ENCODE peak calls at places on chromosomes 1 and 21, in five cellular contexts. Z is upper lobe of left lung, S is suprapubic skin, C is Panc1, K is SK-N-SH. H is an unnamed sample.
A peak's percentile ranks its signal among the peaks of the same experiment; 100 is the strongest.

GRCh38 chr1:147907786-147908509 is 5.4 kb downstream of the GJA8 start:
- DNase-seq in K (no peak), Z (no peak), C (no peak), S (no peak), H (no peak)

GRCh38 chr1:202501281-202501680 is 152.8 kb downstream of the PPP1R12B start:
- DNase-seq in C (peak; percentile 38), Z (no peak), S (no peak), K (peak; percentile 7), H (no peak)

GRCh38 chr1:226654046-226654445 is 85.0 kb downstream of the ITPKB start:
- DNase-seq in K (no peak), S (no peak), Z (no peak), C (no peak), H (peak; percentile 74)

GRCh38 chr1:224180783-224181452 is 2.1 kb upstream of the DEGS1 start:
- DNase-seq in S (peak; percentile 58), C (no peak), Z (no peak), K (no peak), H (no peak)

GRCh38 chr21:16187603-16188002 is 457.8 kb downstream of the USP25 start:
- DNase-seq in K (no peak), S (no peak), Z (no peak), C (no peak), H (no peak)

GRCh38 chr1:172719694-172720138 is 60.8 kb downstream of the FASLG start:
- DNase-seq in C (no peak), K (peak; percentile 57), Z (no peak), S (no peak), H (no peak)

GRCh38 chr1:229204863-229205777 is 65.8 kb upstream of the RAB4A start:
- DNase-seq in S (no peak), C (no peak), Z (no peak), K (no peak), H (no peak)

GRCh38 chr21:26007911-26008579 is 162.5 kb downstream of the APP start:
- DNase-seq in C (no peak), Z (no peak), S (no peak), K (no peak), H (no peak)

GRCh38 chr1:47596328-47596727 is 158.5 kb downstream of the FOXD2 start:
- DNase-seq in K (no peak), S (no peak), Z (no peak), C (no peak), H (no peak)

GRCh38 chr1:172515927-172516326 is 17.0 kb upstream of the SUCO start:
- DNase-seq in C (no peak), Z (no peak), S (no peak), K (no peak), H (no peak)

GRCh38 chr1:46801323-46802055 is 2.6 kb downstream of the CYP4B1 start:
- DNase-seq in K (no peak), Z (peak; percentile 83), S (no peak), C (no peak), H (no peak)

GRCh38 chr1:46394872-46395465 is 852 bp downstream of the FAAH start:
- DNase-seq in S (no peak), Z (no peak), K (no peak), C (no peak), H (no peak)

GRCh38 chr1:202852163-202852904 is 36.6 kb downstream of the RABIF start:
- DNase-seq in C (peak; percentile 39), K (peak; percentile 67), Z (peak; percentile 41), S (no peak), H (no peak)

GRCh38 chr1:31413405-31414005 is 492 bp downstream of the SERINC2 start:
- DNase-seq in Z (peak; percentile 86), C (no peak), K (peak; percentile 85), S (peak; percentile 85), H (peak; percentile 87)

GRCh38 chr1:174535207-174535606 is 87.4 kb downstream of the GPR52 start:
- DNase-seq in Z (no peak), S (no peak), C (no peak), K (no peak), H (no peak)

GRCh38 chr1:193118194-193118593 is 3.6 kb upstream of the CDC73 start:
- DNase-seq in K (no peak), Z (no peak), S (no peak), C (no peak), H (no peak)

GRCh38 chr21:45552696-45553391 is 10.6 kb upstream of the SLC19A1 start:
- DNase-seq in C (no peak), S (peak; percentile 58), K (peak; percentile 12), Z (peak; percentile 23), H (peak; percentile 84)

GRCh38 chr21:17981060-17981459 is 161.9 kb upstream of the C21orf91 start:
- DNase-seq in Z (no peak), K (no peak), S (no peak), C (no peak), H (no peak)

GRCh38 chr1:100364731-100365130 is 12.4 kb downstream of the CDC14A start:
- DNase-seq in Z (no peak), S (no peak), C (no peak), K (no peak), H (no peak)

GRCh38 chr1:66521736-66522365 is 12.1 kb upstream of the SGIP1 start:
- DNase-seq in Z (no peak), C (no peak), S (no peak), K (no peak), H (no peak)

GRCh38 chr1:37901191-37901892 is 42.0 kb upstream of the MTF1 start:
- DNase-seq in Z (no peak), C (no peak), S (no peak), K (no peak), H (no peak)

GRCh38 chr21:40759061-40759460 is 87.9 kb downstream of the DSCAM start:
- DNase-seq in K (no peak), C (no peak), S (no peak), Z (no peak), H (no peak)

GRCh38 chr1:55519937-55520683 is 304.9 kb upstream of the USP24 start:
- DNase-seq in Z (no peak), C (no peak), S (no peak), K (no peak), H (no peak)

GRCh38 chr1:214549604-214550338 is 1.6 kb downstream of the PTPN14 start:
- DNase-seq in Z (no peak), C (no peak), K (no peak), S (no peak), H (no peak)

GRCh38 chr1:113042336-113043143 is 30.5 kb upstream of the LRIG2 start:
- DNase-seq in K (peak; percentile 79), S (peak; percentile 74), C (peak; percentile 28), Z (peak; percentile 74), H (peak; percentile 85)

GRCh38 chr1:116982319-116983004 is 19.1 kb upstream of the CD101 start:
- DNase-seq in S (no peak), K (no peak), Z (no peak), C (no peak), H (no peak)

GRCh38 chr1:46173361-46173856 is 1.5 kb upstream of the TSPAN1 start:
- DNase-seq in C (no peak), Z (no peak), K (peak; percentile 42), S (no peak), H (no peak)

GRCh38 chr1:202173993-202174392 is 13.6 kb upstream of the PTPN7 start:
- DNase-seq in Z (no peak), K (no peak), S (no peak), C (no peak), H (no peak)

GRCh38 chr1:60280256-60280655 is 206.7 kb upstream of the C1orf87 start:
- DNase-seq in C (no peak), S (peak; percentile 60), K (peak; percentile 83), Z (no peak), H (no peak)

GRCh38 chr1:1426961-1427934 is 6.2 kb upstream of the ANKRD65 start:
- DNase-seq in S (no peak), C (no peak), K (peak; percentile 89), Z (no peak), H (peak; percentile 59)

GRCh38 chr1:35640380-35641232 is 720 bp downstream of the PSMB2 start:
- DNase-seq in C (no peak), K (no peak), Z (no peak), S (no peak), H (no peak)

GRCh38 chr1:184945034-184945433 is 29.3 kb downstream of the NIBAN1 start:
- DNase-seq in Z (no peak), C (no peak), K (no peak), S (no peak), H (no peak)

GRCh38 chr1:6485140-6485936 is 6.1 kb downstream of the PLEKHG5 start:
- DNase-seq in Z (no peak), S (no peak), K (peak; percentile 85), C (no peak), H (no peak)

GRCh38 chr21:42171091-42172053 is 47.6 kb upstream of the ABCG1 start:
- DNase-seq in C (no peak), S (no peak), Z (no peak), K (no peak), H (no peak)

GRCh38 chr1:26570287-26570686 is 40.7 kb downstream of the RPS6KA1 start:
- DNase-seq in S (no peak), Z (no peak), C (no peak), K (no peak), H (no peak)

DNA sequence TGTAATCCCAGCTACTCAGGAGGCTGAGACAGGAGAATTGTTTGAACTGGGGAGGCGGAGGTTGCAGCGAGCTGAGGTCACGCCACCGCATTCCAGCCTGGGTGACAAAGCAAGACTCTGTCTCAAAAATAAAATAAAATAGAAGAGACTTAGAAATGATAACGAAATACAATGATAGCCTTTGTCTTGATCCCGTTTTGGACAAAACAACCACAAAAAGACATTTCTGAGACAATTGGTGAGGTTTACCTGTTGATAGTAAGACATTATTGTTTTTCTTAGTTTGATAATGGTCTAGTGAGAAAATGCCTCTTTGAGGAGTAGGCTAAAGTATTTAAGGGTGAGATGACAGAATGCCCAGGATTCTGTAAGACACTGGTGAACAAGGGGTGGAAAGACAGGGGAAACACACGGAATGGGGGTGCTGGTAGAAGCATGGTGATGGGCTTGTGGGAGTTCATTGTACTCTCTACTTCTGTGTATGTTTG is 11.9 kb upstream of the SHE start:
- DNase-seq in Z (no peak), K (no peak), C (no peak), S (no peak), H (peak; percentile 20)
- TF ChIP-seq POLR2AphosphoS5 in Z (no peak), K (no peak), C (no peak), S (no peak), H (no peak)

GRCh38 chr1:71653952-71654351 is 573.1 kb upstream of the ZRANB2 start:
- DNase-seq in Z (no peak), K (no peak), S (no peak), C (no peak), H (no peak)
- H3K27ac ChIP-seq in Z (no peak overlapping the region), K (no peak overlapping the region), S (no peak overlapping the region), C (no peak overlapping the region), H (no peak overlapping the region)

GRCh38 chr1:63326473-63327380 is 4.4 kb downstream of the FOXD3 start:
- DNase-seq in K (peak; percentile 55), S (no peak), Z (no peak), C (no peak), H (no peak)
- TF ChIP-seq POLR2AphosphoS5 in K (no peak), S (no peak), Z (no peak), C (no peak), H (no peak)

GRCh38 chr1:243882276-243882675 is 32.2 kb upstream of the AKT3 start:
- DNase-seq in Z (no peak), K (no peak), S (no peak), C (no peak), H (no peak)
- H3K27ac ChIP-seq in Z (no peak overlapping the region), K (no peak overlapping the region), S (no peak overlapping the region), C (no peak overlapping the region), H (no peak overlapping the region)